ENCODE peak calls at places on chromosomes 5 and 9, in ten cellular contexts. J is HCT116; T is adrenal gland; M is CD4-positive, alpha-beta memory T cell; L is right cardiac atrium; D is CD8-positive, alpha-beta T cell; X is heart left ventricle; I is pancreas; N is H9; E is gastrocnemius medialis. Y is an unnamed sample. For H3K4me1, the result is how much of the 10 kb centered on the place peaks cover.

GRCh38 chr9:78491402-78491801 is 194.5 kb downstream of the PSAT1 start:
- DNase-seq in J (no peak), T (no peak), M (no peak), L (no peak), D (no peak), X (no peak), I (no peak), N (no peak), E (no peak), Y (no peak)

GRCh38 chr5:15774632-15775031 is 274.7 kb downstream of the FBXL7 start:
- DNase-seq in J (no peak), T (no peak), M (no peak), L (no peak), D (no peak), X (no peak), I (no peak), N (no peak), E (no peak), Y (no peak)

GRCh38 chr9:110623462-110624025 is 44.0 kb upstream of the SVEP1 start:
- DNase-seq in J (peak), T (peak), M (no peak), L (no peak), D (no peak), X (no peak), I (peak), N (no peak), E (no peak), Y (peak)

GRCh38 chr9:134347996-134348395 is 21.7 kb downstream of the RXRA start:
- DNase-seq in J (no peak), T (no peak), M (no peak), L (no peak), D (no peak), X (no peak), I (no peak), N (no peak), E (no peak), Y (no peak)

GRCh38 chr5:157387683-157388093 is 72.3 kb upstream of the NIPAL4 start:
- DNase-seq in J (peak), T (peak), M (no peak), L (no peak), D (no peak), X (peak), I (no peak), N (no peak), E (peak), Y (no peak)

GRCh38 chr5:88979244-88979643 is 96.3 kb upstream of the MEF2C start:
- DNase-seq in J (no peak), T (no peak), M (no peak), L (no peak), D (no peak), X (no peak), I (no peak), N (no peak), E (no peak), Y (no peak)

GRCh38 chr9:134698111-134698510 is 56.5 kb downstream of the COL5A1 start:
- DNase-seq in J (no peak), T (no peak), M (no peak), L (peak), D (no peak), X (no peak), I (no peak), N (no peak), E (no peak), Y (no peak)

GRCh38 chr5:102018279-102018678 is 277.8 kb downstream of the SLCO4C1 start:
- DNase-seq in J (no peak), T (no peak), M (no peak), L (peak), D (no peak), X (no peak), I (no peak), N (peak), E (no peak), Y (no peak)

GRCh38 chr5:138213161-138214029 is at the start of gene CDC23:
- DNase-seq in J (peak), T (peak), M (peak), L (peak), D (peak), X (peak), I (peak), N (peak), E (peak), Y (peak)

GRCh38 chr9:81022177-81022576 is 667.2 kb downstream of the TLE1 start:
- DNase-seq in J (no peak), T (no peak), M (no peak), L (no peak), D (no peak), X (no peak), I (no peak), N (no peak), E (no peak), Y (no peak)

GRCh38 chr5:129899454-129899853 is 4.8 kb upstream of the CHSY3 start:
- DNase-seq in J (no peak), T (no peak), M (no peak), L (no peak), D (no peak), X (no peak), I (no peak), N (no peak), E (no peak), Y (no peak)

GRCh38 chr9:3478549-3478953 is 47.2 kb downstream of the RFX3 start:
- DNase-seq in J (no peak), T (no peak), M (peak), L (no peak), D (no peak), X (no peak), I (no peak), N (no peak), E (no peak), Y (no peak)

GRCh38 chr5:129460121-129460950 is at the start of gene ADAMTS19:
- DNase-seq in J (no peak), T (no peak), M (no peak), L (peak), D (no peak), X (peak), I (peak), N (peak), E (no peak), Y (peak)

GRCh38 chr9:82418334-82418733 is 429.8 kb downstream of the SPATA31D1 start:
- DNase-seq in J (no peak), T (no peak), M (no peak), L (no peak), D (no peak), X (no peak), I (no peak), N (no peak), E (no peak), Y (no peak)

GRCh38 chr5:130011986-130012385 is 107.7 kb downstream of the CHSY3 start:
- DNase-seq in J (no peak), T (no peak), M (no peak), L (no peak), D (no peak), X (no peak), I (no peak), N (no peak), E (no peak), Y (no peak)

GRCh38 chr9:124084087-124084486 is 72.5 kb downstream of the LHX2 start:
- DNase-seq in J (no peak), T (no peak), M (no peak), L (no peak), D (no peak), X (no peak), I (no peak), N (no peak), E (no peak), Y (no peak)

GRCh38 chr9:88535226-88535931 is 401 bp downstream of the NXNL2 start:
- DNase-seq in J (no peak), T (no peak), M (no peak), L (peak), D (no peak), X (no peak), I (no peak), N (peak), E (no peak), Y (peak)
- H3K4me1 ChIP-seq in J (under half), T (under half), M (under half), L (under half), D (under half), X (under half), I (under half), N (under half), E (under half), Y (under half)

GRCh38 chr9:128094166-128094949 is 26.3 kb downstream of the SLC25A25 start:
- DNase-seq in J (peak), T (peak), M (peak), L (peak), D (peak), X (peak), I (peak), N (peak), E (peak), Y (peak)
- H3K4me1 ChIP-seq in J (under half), T (under half), M (half or more), L (under half), D (half or more), X (under half), I (under half), N (under half), E (half or more), Y (half or more)

GRCh38 chr9:94514722-94515121 is 40.2 kb upstream of the PCAT7 start:
- DNase-seq in J (no peak), T (no peak), M (no peak), L (no peak), D (no peak), X (no peak), I (no peak), N (no peak), E (no peak), Y (no peak)
- H3K4me1 ChIP-seq in J (under half), T (under half), M (under half), L (under half), D (under half), X (under half), I (under half), N (under half), E (under half), Y (under half)

DNA sequence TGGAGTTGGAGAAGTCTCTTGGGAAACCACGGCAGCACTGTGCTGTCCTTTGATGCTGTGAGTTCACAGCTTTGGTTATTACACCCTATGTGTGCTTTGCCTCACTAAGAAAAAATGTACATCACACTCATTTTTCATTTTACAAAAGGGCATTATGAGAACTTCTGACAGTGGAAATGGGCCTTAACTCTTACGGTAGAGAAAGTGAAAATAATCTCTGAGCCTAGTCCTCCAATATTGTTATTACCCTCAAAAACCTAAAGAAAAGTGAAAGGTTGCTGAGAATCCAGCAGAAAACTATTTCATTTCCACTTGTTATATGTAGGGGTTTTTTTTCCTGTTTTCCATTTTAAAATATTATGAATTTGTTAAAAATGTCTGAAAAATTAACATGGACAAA is 8.2 kb upstream of the OR13D1 start:
- DNase-seq in J (no peak), T (no peak), M (no peak), L (no peak), D (no peak), X (no peak), I (no peak), N (no peak), E (no peak), Y (no peak)
- H3K4me1 ChIP-seq in J (under half), T (under half), M (under half), L (under half), D (under half), X (under half), I (under half), N (under half), E (under half), Y (under half)

GRCh38 chr9:136626740-136627642 is 35.7 kb upstream of the EGFL7 start:
- DNase-seq in J (no peak), T (no peak), M (peak), L (peak), D (no peak), X (no peak), I (peak), N (no peak), E (no peak), Y (peak)

GRCh38 chr9:136626066-136626725 is 36.5 kb upstream of the EGFL7 start:
- DNase-seq in J (no peak), T (no peak), M (peak), L (peak), D (no peak), X (no peak), I (peak), N (no peak), E (no peak), Y (peak)

GRCh38 chr9:136624184-136624951 is 38.3 kb upstream of the EGFL7 start:
- DNase-seq in J (no peak), T (no peak), M (peak), L (peak), D (no peak), X (no peak), I (no peak), N (no peak), E (no peak), Y (peak)

GRCh38 chr9:136623849-136624183 is 38.9 kb upstream of the EGFL7 start:
- DNase-seq in J (no peak), T (no peak), M (peak), L (peak), D (no peak), X (no peak), I (no peak), N (no peak), E (no peak), Y (peak)

DNA sequence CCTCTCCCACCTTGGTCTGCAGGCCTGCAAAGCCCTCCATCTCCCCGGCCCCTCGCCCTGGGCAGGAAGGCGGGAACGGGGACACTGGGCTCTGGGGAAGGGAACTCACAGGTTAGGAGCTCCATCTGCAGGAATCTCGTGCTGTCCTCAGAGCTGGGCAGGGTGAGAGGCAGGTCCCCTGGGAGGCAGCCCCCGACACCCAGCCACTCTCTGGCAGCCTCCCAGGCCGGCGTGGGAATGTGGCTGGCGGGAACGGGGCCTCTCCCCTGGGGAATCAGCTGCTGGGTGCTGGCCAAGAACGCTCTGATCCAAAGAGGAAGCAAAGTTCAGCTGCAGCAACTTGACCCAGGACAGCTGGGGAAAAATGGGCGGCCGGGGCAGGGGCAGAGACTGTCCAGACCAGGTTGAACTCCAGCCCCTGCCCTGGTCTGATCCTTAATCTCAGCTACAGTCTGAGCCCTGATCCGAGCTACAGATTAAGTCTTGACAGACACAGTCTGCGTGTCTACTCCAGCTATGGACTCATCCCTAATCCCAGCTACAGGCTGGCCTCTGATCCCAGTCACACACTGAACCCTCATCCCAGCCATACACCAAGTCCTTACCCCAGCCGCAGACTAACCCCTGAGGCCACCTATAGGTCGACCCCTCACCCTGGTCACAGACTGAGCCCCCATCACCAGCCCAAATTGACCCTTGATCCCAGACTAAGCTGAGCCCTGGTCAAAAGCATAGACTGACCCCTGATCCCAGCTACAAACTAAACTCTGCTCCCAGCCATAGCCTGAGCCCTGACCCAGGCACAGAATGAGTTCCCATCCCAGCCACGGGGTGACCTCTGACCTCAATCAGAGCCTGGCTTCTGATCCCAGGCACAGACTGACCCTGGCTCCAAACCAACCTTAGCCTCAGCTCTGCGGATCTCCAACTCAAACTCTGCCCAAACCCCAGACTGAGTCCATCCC is 37.3 kb upstream of the EGFL7 start:
- DNase-seq in J (no peak), T (peak), M (peak), L (peak), D (no peak), X (peak), I (peak), N (no peak), E (peak), Y (peak)
- H3K4me1 ChIP-seq in J (under half), T (under half), M (under half), L (under half), D (under half), X (under half), I (under half), N (under half), E (under half), Y (half or more)

DNA sequence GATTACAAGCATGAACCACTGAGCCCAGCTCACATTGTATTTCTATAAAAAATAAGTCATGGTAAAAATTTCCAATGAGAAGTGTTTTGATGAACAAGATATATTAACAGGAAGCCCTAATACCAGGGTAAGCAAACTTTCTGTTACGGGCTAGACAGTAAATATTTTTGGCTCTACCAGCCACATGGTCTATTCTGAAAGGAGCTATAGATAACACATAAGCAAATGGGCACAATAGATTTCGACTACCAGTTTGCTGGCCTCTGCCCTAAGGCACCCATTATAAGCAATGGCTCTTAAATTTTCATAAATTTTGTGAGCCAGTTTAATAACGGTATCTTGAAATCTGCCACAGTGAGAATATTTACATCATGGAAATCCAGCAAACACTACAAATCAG is 8.1 kb downstream of the UBQLN1 start:
- DNase-seq in J (no peak), T (no peak), M (no peak), L (no peak), D (no peak), X (no peak), I (no peak), N (no peak), E (no peak), Y (no peak)
- H3K4me1 ChIP-seq in J (under half), T (under half), M (half or more), L (under half), D (half or more), X (under half), I (under half), N (under half), E (half or more), Y (under half)

DNA sequence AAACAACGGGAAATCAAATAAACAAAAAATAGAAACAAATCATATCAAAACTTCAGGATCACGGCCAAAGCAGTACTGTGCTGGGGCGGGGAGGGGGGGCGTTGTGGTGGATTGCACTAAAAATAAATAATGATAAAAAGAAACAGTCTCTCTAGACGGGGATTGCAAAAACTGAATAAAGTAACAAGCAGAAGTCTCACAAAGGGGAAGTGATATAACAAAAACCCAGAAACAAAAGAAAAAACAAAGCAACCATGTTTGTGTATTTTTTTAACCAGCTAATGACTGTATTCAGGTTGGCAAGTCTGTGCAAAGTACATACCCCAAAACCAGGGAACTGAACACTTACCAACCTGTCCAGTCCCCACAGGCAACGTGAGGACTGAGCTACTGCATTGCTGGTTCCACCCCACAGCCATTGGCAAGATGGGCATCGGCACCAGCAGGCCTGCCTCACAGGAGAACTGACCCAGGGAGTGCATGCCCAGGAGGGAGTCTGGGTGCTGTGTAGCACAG is 24.1 kb downstream of the BICD2 start:
- DNase-seq in J (no peak), T (no peak), M (no peak), L (no peak), D (no peak), X (no peak), I (no peak), N (no peak), E (no peak), Y (no peak)
- H3K4me1 ChIP-seq in J (under half), T (under half), M (half or more), L (under half), D (half or more), X (half or more), I (under half), N (under half), E (half or more), Y (under half)

Y was measured in transverse colon.